ENCODE peak calls at places on chromosome X, in four cellular contexts. Z, M, N and H are unnamed samples.
A peak's percentile ranks its signal among the peaks of the same experiment; 100 is the strongest.

GRCh38 chrX:56233682-56234081 is 1.5 kb downstream of the KLF8 start:
- DNase-seq in Z (no peak), M (peak; percentile 43), N (peak; percentile 65), H (no peak)

GRCh38 chrX:103656623-103657022 is 27.8 kb downstream of the TCEAL1 start:
- DNase-seq in Z (no peak), M (no peak), N (no peak), H (no peak)

GRCh38 chrX:19684265-19684664 is 169.0 kb upstream of the MAP3K15 start:
- DNase-seq in Z (no peak), M (no peak), N (no peak), H (no peak)

GRCh38 chrX:16222123-16222522 is 54.8 kb downstream of the MAGEB17 start:
- DNase-seq in Z (no peak), M (no peak), N (no peak), H (no peak)

GRCh38 chrX:103376118-103376978 is at the start of gene BEX3:
- DNase-seq in Z (peak; percentile 24), M (peak; percentile 28), N (peak; percentile 69), H (peak; percentile 55)

GRCh38 chrX:20680998-20681397 is 414.3 kb upstream of the RPS6KA3 start:
- DNase-seq in Z (no peak), M (no peak), N (no peak), H (no peak)

GRCh38 chrX:129983575-129984131 is 1.2 kb downstream of the BCORL1 start:
- DNase-seq in Z (no peak), M (peak; percentile 6), N (peak; percentile 15), H (no peak)

GRCh38 chrX:11406109-11406755 is 113.0 kb downstream of the AMELX start:
- DNase-seq in Z (no peak), M (no peak), N (no peak), H (no peak)

GRCh38 chrX:11478971-11479370 is 185.8 kb downstream of the AMELX start:
- DNase-seq in Z (no peak), M (no peak), N (no peak), H (no peak)

GRCh38 chrX:134911348-134911747 is 79.4 kb upstream of the SMIM10 start:
- DNase-seq in Z (no peak), M (no peak), N (no peak), H (no peak)

GRCh38 chrX:136665258-136665900 is 17.4 kb downstream of the CD40LG start:
- DNase-seq in Z (no peak), M (no peak), N (no peak), H (no peak)

GRCh38 chrX:16484338-16484737 is 165.6 kb upstream of the S100G start:
- DNase-seq in Z (no peak), M (no peak), N (no peak), H (no peak)

GRCh38 chrX:54745676-54746075 is 52.4 kb downstream of the ITIH6 start:
- DNase-seq in Z (no peak), M (no peak), N (no peak), H (no peak)

GRCh38 chrX:42797646-42798045 is 19.7 kb upstream of the PPP1R2C start:
- DNase-seq in Z (no peak), M (no peak), N (no peak), H (no peak)

GRCh38 chrX:130108647-130109428 is 1.5 kb downstream of the ELF4 start:
- DNase-seq in Z (peak; percentile 17), M (no peak), N (no peak), H (peak; percentile 33)

DNA sequence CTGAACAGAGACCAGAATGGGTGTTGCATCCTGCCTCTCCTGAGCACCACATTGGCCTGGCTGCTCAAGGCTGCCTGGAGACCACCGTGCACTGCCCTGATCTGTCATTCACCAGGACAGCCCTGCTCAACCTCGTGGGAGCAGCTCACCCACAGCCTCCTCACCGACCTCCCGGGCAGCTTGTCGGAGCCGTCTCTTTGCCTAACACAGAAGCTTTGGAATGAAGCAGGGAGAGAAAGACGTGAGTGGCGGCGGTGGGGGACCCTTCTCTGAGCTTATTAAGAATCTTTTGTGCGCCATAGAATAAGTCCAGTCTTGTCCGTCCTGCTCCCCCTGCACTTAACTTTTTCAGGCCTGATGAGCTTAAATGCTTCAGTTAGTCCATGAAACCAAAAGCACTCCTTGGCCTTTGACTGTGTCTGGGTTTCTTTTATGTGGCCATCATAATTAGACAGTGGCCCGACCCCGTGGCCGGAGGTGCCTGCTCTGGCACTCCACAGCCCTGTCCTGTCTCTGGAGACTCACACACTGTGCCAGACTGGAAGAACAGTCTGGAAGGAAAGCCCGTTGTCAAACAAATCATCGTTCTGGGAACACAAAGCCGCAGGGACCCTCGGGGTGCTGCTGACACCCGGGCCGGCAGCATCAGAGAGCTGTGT is 192.8 kb downstream of the BCOR start:
- DNase-seq in Z (no peak), M (no peak), N (no peak), H (no peak)
- H3K4me1 ChIP-seq in Z (peaks cover 41% of the 10 kb centered on the region), M (no peaks in the 10 kb centered on the region), N (peaks cover 29% of the 10 kb centered on the region), H (no peaks in the 10 kb centered on the region)

GRCh38 chrX:114584983-114585842 is 1.3 kb downstream of the HTR2C start:
- DNase-seq in Z (no peak), M (no peak), N (no peak), H (no peak)
- H3K27me3 ChIP-seq in Z (peaks cover 2% of the 10 kb centered on the region), M (peaks cover 40% of the 10 kb centered on the region), N (peaks cover 12% of the 10 kb centered on the region), H (no peaks in the 10 kb centered on the region)

GRCh38 chrX:115053223-115053622 is 35.8 kb upstream of the IL13RA2 start:
- DNase-seq in Z (no peak), M (no peak), N (no peak), H (no peak)

GRCh38 chrX:115054876-115055275 is 37.5 kb upstream of the IL13RA2 start:
- DNase-seq in Z (no peak), M (no peak), N (no peak), H (no peak)

GRCh38 chrX:115058276-115058675 is 40.9 kb upstream of the IL13RA2 start:
- DNase-seq in Z (no peak), M (peak; percentile 30), N (peak; percentile 13), H (no peak)
- H3K4me3 ChIP-seq in Z (no peak overlapping the region), M (no peak overlapping the region), N (no peak overlapping the region), H (no peak overlapping the region)

GRCh38 chrX:40166582-40166981 is 68.8 kb upstream of the BCOR start:
- DNase-seq in Z (no peak), M (no peak), N (no peak), H (no peak)
- H3K4me1 ChIP-seq in Z (peaks cover 88% of the 10 kb centered on the region), M (peaks cover 21% of the 10 kb centered on the region), N (peaks cover 29% of the 10 kb centered on the region), H (peaks cover 42% of the 10 kb centered on the region)

DNA sequence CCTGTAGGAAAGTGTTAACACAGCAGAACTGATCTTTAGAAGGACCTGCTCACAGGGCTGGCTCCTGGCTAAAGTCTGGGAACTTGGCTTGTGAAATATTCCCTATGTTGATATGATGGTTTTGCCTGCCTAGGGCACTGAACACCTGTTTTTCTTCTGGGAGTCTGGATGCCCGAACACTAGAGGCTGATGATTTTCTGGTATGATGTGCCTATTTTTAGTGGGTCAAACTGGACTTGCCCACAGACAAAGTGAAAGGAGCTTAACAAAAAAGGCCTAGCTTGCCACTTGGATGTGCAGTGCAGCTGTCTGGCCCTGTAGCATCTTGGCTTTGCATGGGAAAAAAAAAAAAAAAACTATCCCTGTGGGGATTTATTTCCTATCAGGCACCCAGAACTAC is 39.1 kb downstream of the ZNF674 start:
- DNase-seq in Z (no peak), M (no peak), N (no peak), H (no peak)
- H3K27me3 ChIP-seq in Z (no peaks in the 10 kb centered on the region), M (no peaks in the 10 kb centered on the region), N (no peaks in the 10 kb centered on the region), H (no peaks in the 10 kb centered on the region)

DNA sequence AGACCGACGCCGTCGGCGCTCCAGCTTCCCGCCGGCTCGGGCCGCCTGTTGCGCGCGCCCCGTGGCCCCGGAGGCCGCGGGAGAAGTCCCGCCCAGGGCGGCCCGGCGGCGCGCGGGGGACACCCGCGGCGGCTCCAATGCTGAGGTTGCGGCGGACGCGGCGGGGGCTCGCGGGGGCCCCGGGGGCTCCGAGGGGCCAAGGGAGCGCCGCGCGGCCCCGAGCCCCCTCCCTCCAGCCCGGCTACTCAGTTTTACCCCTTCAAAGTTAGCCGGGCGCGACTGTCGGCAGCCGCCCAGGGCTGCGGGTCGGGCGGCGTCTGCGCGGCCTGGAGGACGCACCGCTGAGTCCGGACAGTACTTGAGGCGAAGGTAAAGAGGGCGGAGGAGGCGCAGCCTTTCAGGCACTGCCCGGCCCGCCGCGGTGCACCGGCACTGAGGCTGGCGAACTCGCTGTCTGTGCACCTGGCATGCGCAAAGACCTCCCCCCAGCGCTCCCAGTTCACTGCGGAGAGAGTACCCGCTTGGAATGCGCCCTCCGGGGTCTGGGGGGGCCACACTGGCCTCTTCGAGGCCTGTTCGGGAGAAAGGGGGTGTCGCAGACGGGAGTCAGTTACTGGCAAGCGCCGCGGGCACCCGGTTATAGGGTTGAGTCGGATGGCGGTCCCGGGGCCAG is 1.3 kb downstream of the PCDH19 start:
- DNase-seq in Z (no peak), M (no peak), N (no peak), H (no peak)
- H3K4me3 ChIP-seq in Z (no peak overlapping the region), M (peak overlapping the region; percentile 37), N (no peak overlapping the region), H (no peak overlapping the region)

GRCh38 chrX:40090961-40091360 is 6.8 kb downstream of the BCOR start:
- DNase-seq in Z (no peak), M (no peak), N (no peak), H (no peak)
- H3K4me1 ChIP-seq in Z (peaks cover 72% of the 10 kb centered on the region), M (peaks cover 8% of the 10 kb centered on the region), N (peaks cover 35% of the 10 kb centered on the region), H (peaks cover 56% of the 10 kb centered on the region)

DNA sequence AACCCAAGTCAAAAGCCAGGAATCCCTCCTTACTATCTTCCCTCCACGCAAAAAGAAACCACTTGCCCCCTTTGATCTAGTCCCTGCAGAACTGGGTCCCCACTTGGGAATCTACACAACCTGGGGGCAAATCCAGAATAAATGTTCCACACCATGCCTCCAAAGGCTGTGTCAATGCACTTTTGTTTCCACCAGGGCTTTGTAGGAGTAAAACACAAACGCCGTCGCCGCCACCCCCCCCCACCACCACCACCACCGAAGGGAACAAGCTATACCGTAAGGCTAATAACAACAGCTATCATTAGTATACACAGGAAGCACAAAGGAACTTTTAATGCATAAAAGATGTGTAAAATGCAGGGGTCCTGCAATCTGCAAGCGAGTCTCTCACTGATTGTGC is 13.3 kb downstream of the BCOR start:
- DNase-seq in Z (no peak), M (no peak), N (no peak), H (no peak)
- H3K27me3 ChIP-seq in Z (no peaks in the 10 kb centered on the region), M (no peaks in the 10 kb centered on the region), N (no peaks in the 10 kb centered on the region), H (no peaks in the 10 kb centered on the region)

GRCh38 chrX:112645774-112646173 is 34.0 kb downstream of the LHFPL1 start:
- DNase-seq in Z (no peak), M (no peak), N (no peak), H (no peak)
- H3K4me3 ChIP-seq in Z (no peak overlapping the region), M (no peak overlapping the region), N (no peak overlapping the region), H (no peak overlapping the region)

DNA sequence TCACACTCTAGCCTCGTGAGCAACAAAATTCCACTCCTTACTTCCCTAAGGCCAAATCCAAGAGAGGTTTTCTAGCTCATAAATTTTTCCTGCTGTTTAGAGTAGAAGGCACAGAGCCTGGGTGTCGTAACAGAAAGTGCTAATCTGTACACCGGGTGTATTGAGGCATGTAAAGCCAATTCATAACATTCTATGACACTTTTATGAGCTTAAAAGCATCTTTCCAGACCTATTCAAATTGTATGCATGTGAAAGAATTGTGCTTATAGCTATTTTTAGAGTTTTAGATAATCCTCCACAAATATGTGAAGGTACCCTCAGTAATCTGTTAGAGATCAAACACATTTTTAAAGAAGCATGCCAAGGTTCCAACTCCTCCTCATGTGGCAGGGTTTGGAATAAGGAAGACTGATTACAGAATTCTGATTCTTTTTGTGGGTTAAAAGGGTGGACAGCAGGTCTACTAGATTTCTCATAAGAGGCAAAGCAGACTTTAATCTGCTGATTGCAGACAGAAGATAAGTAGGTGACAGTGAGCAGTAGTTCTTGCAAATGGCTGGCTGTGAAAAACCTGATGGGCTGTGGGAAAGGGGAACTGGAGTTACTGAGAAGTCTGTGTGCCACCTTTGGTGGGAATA is 25.5 kb upstream of the LRCH2 start:
- DNase-seq in Z (no peak), M (no peak), N (no peak), H (no peak)
- H3K4me1 ChIP-seq in Z (no peaks in the 10 kb centered on the region), M (no peaks in the 10 kb centered on the region), N (no peaks in the 10 kb centered on the region), H (no peaks in the 10 kb centered on the region)